ENCODE peak calls at places on chromosomes 4 and X, in four cellular contexts. One of them, this sample, is unnamed.
A peak's percentile ranks its signal among the peaks of the same experiment; 100 is the strongest.

GRCh38 chr4:6855692-6856297 is 53.8 kb upstream of the TBC1D14 start:
- DNase-seq in Calu3: no peak
- DNase-seq in activated CD8-positive, alpha-beta memory T cell treated with anti-CD3 and anti-CD28 coated beads for 1 hour: no peak
- DNase-seq in RPMI7951: peak; percentile 66
- DNase-seq in this sample: no peak

GRCh38 chr4:47143261-47143660 is 111.9 kb downstream of the GABRB1 start:
- DNase-seq in Calu3: no peak
- DNase-seq in activated CD8-positive, alpha-beta memory T cell treated with anti-CD3 and anti-CD28 coated beads for 1 hour: no peak
- DNase-seq in RPMI7951: no peak
- DNase-seq in this sample: no peak

GRCh38 chrX:154362085-154362742 is 12.2 kb downstream of the FLNA start:
- DNase-seq in Calu3: no peak
- DNase-seq in activated CD8-positive, alpha-beta memory T cell treated with anti-CD3 and anti-CD28 coated beads for 1 hour: no peak
- DNase-seq in RPMI7951: no peak
- DNase-seq in this sample: no peak

GRCh38 chr4:73129319-73129718 is 59.8 kb upstream of the COX18 start:
- DNase-seq in Calu3: no peak
- DNase-seq in activated CD8-positive, alpha-beta memory T cell treated with anti-CD3 and anti-CD28 coated beads for 1 hour: no peak
- DNase-seq in RPMI7951: no peak
- DNase-seq in this sample: no peak

GRCh38 chr4:104589264-104589868 is 94.7 kb upstream of the CXXC4 start:
- DNase-seq in Calu3: no peak
- DNase-seq in activated CD8-positive, alpha-beta memory T cell treated with anti-CD3 and anti-CD28 coated beads for 1 hour: no peak
- DNase-seq in RPMI7951: no peak
- DNase-seq in this sample: no peak

GRCh38 chr4:151690164-151690856 is 70.5 kb downstream of the GATB start:
- DNase-seq in Calu3: no peak
- DNase-seq in activated CD8-positive, alpha-beta memory T cell treated with anti-CD3 and anti-CD28 coated beads for 1 hour: no peak
- DNase-seq in RPMI7951: no peak
- DNase-seq in this sample: no peak

GRCh38 chrX:102067966-102068723 is 57.3 kb upstream of the TCEAL2 start:
- DNase-seq in Calu3: peak; percentile 11
- DNase-seq in activated CD8-positive, alpha-beta memory T cell treated with anti-CD3 and anti-CD28 coated beads for 1 hour: no peak
- DNase-seq in RPMI7951: peak; percentile 6
- DNase-seq in this sample: no peak

GRCh38 chrX:28586291-28586690 is 955 bp upstream of the IL1RAPL1 start:
- DNase-seq in Calu3: no peak
- DNase-seq in activated CD8-positive, alpha-beta memory T cell treated with anti-CD3 and anti-CD28 coated beads for 1 hour: no peak
- DNase-seq in RPMI7951: no peak
- DNase-seq in this sample: no peak

GRCh38 chrX:6363193-6363592 is 134.5 kb upstream of the NLGN4X start:
- DNase-seq in Calu3: no peak
- DNase-seq in activated CD8-positive, alpha-beta memory T cell treated with anti-CD3 and anti-CD28 coated beads for 1 hour: no peak
- DNase-seq in RPMI7951: no peak
- DNase-seq in this sample: no peak

GRCh38 chr4:92270908-92271307 is 32.9 kb upstream of the GRID2 start:
- DNase-seq in Calu3: no peak
- DNase-seq in activated CD8-positive, alpha-beta memory T cell treated with anti-CD3 and anti-CD28 coated beads for 1 hour: no peak
- DNase-seq in RPMI7951: no peak
- DNase-seq in this sample: no peak

GRCh38 chrX:1215123-1215823 is 2.8 kb upstream of the CRLF2 start:
- DNase-seq in Calu3: no peak
- DNase-seq in activated CD8-positive, alpha-beta memory T cell treated with anti-CD3 and anti-CD28 coated beads for 1 hour: no peak
- DNase-seq in RPMI7951: no peak
- DNase-seq in this sample: no peak

GRCh38 chr4:70637239-70637920 is 8.8 kb downstream of the ENAM start:
- DNase-seq in Calu3: no peak
- DNase-seq in activated CD8-positive, alpha-beta memory T cell treated with anti-CD3 and anti-CD28 coated beads for 1 hour: no peak
- DNase-seq in RPMI7951: no peak
- DNase-seq in this sample: no peak

GRCh38 chrX:115694028-115694427 is 133.1 kb downstream of the PLS3 start:
- DNase-seq in Calu3: no peak
- DNase-seq in activated CD8-positive, alpha-beta memory T cell treated with anti-CD3 and anti-CD28 coated beads for 1 hour: no peak
- DNase-seq in RPMI7951: no peak
- DNase-seq in this sample: no peak

GRCh38 chrX:37846141-37846540 is 1.2 kb downstream of the DYNLT3 start:
- DNase-seq in Calu3: no peak
- DNase-seq in activated CD8-positive, alpha-beta memory T cell treated with anti-CD3 and anti-CD28 coated beads for 1 hour: no peak
- DNase-seq in RPMI7951: peak; percentile 19
- DNase-seq in this sample: no peak

GRCh38 chr4:94390804-94391410 is 48.3 kb upstream of the HPGDS start:
- DNase-seq in Calu3: peak; percentile 22
- DNase-seq in activated CD8-positive, alpha-beta memory T cell treated with anti-CD3 and anti-CD28 coated beads for 1 hour: no peak
- DNase-seq in RPMI7951: no peak
- DNase-seq in this sample: no peak

GRCh38 chrX:106987488-106987887 is 12.5 kb downstream of the MORC4 start:
- DNase-seq in Calu3: no peak
- DNase-seq in activated CD8-positive, alpha-beta memory T cell treated with anti-CD3 and anti-CD28 coated beads for 1 hour: no peak
- DNase-seq in RPMI7951: no peak
- DNase-seq in this sample: no peak

GRCh38 chr4:151743128-151743854 is 17.5 kb downstream of the GATB start:
- DNase-seq in Calu3: no peak
- DNase-seq in activated CD8-positive, alpha-beta memory T cell treated with anti-CD3 and anti-CD28 coated beads for 1 hour: no peak
- DNase-seq in RPMI7951: no peak
- DNase-seq in this sample: no peak

GRCh38 chr4:152032722-152033131 is 271.9 kb upstream of the GATB start:
- DNase-seq in Calu3: no peak
- DNase-seq in activated CD8-positive, alpha-beta memory T cell treated with anti-CD3 and anti-CD28 coated beads for 1 hour: no peak
- DNase-seq in RPMI7951: peak; percentile 50
- DNase-seq in this sample: no peak

GRCh38 chrX:3699841-3700381 is 13.5 kb downstream of the PRKX start:
- DNase-seq in Calu3: no peak
- DNase-seq in activated CD8-positive, alpha-beta memory T cell treated with anti-CD3 and anti-CD28 coated beads for 1 hour: no peak
- DNase-seq in RPMI7951: no peak
- DNase-seq in this sample: no peak

GRCh38 chr4:31343058-31343457 is 622.9 kb downstream of the PCDH7 start:
- DNase-seq in Calu3: no peak
- DNase-seq in activated CD8-positive, alpha-beta memory T cell treated with anti-CD3 and anti-CD28 coated beads for 1 hour: no peak
- DNase-seq in RPMI7951: no peak
- DNase-seq in this sample: no peak

GRCh38 chr4:78634011-78634664 is 82.6 kb downstream of the ANXA3 start:
- DNase-seq in Calu3: no peak
- DNase-seq in activated CD8-positive, alpha-beta memory T cell treated with anti-CD3 and anti-CD28 coated beads for 1 hour: no peak
- DNase-seq in RPMI7951: peak; percentile 26
- DNase-seq in this sample: no peak

GRCh38 chr4:6446538-6447451 is 25.6 kb downstream of the PPP2R2C start:
- DNase-seq in Calu3: no peak
- DNase-seq in activated CD8-positive, alpha-beta memory T cell treated with anti-CD3 and anti-CD28 coated beads for 1 hour: no peak
- DNase-seq in RPMI7951: no peak
- DNase-seq in this sample: no peak

GRCh38 chr4:128854433-128854832 is 44.9 kb downstream of the JADE1 start:
- DNase-seq in Calu3: no peak
- DNase-seq in activated CD8-positive, alpha-beta memory T cell treated with anti-CD3 and anti-CD28 coated beads for 1 hour: no peak
- DNase-seq in RPMI7951: no peak
- DNase-seq in this sample: no peak

GRCh38 chr4:79540143-79540542 is 132.1 kb upstream of the GK2 start:
- DNase-seq in Calu3: no peak
- DNase-seq in activated CD8-positive, alpha-beta memory T cell treated with anti-CD3 and anti-CD28 coated beads for 1 hour: no peak
- DNase-seq in RPMI7951: no peak
- DNase-seq in this sample: no peak

GRCh38 chr4:32560306-32560705 is 1840.1 kb downstream of the PCDH7 start:
- DNase-seq in Calu3: no peak
- DNase-seq in activated CD8-positive, alpha-beta memory T cell treated with anti-CD3 and anti-CD28 coated beads for 1 hour: no peak
- DNase-seq in RPMI7951: no peak
- DNase-seq in this sample: no peak

GRCh38 chr4:52869196-52869595 is 7.1 kb downstream of the RASL11B start:
- DNase-seq in Calu3: no peak
- DNase-seq in activated CD8-positive, alpha-beta memory T cell treated with anti-CD3 and anti-CD28 coated beads for 1 hour: no peak
- DNase-seq in RPMI7951: no peak
- DNase-seq in this sample: peak; percentile 91

GRCh38 chr4:53537606-53538005 is 53.7 kb downstream of the LNX1 start:
- DNase-seq in Calu3: peak; percentile 26
- DNase-seq in activated CD8-positive, alpha-beta memory T cell treated with anti-CD3 and anti-CD28 coated beads for 1 hour: no peak
- DNase-seq in RPMI7951: no peak
- DNase-seq in this sample: no peak

GRCh38 chr4:36187723-36188333 is 56.5 kb downstream of the ARAP2 start:
- DNase-seq in Calu3: no peak
- DNase-seq in activated CD8-positive, alpha-beta memory T cell treated with anti-CD3 and anti-CD28 coated beads for 1 hour: no peak
- DNase-seq in RPMI7951: no peak
- DNase-seq in this sample: no peak